ENCODE peak calls at places on chromosomes 4 and X, in eight cellular contexts. J is heart right ventricle, K is adrenal gland, Y is upper lobe of right lung, V is neural progenitor cell, S is DND-41, I is K562, F is Caco-2. P is an unnamed sample. For H3K4me1, the result is how much of the 10 kb centered on the place peaks cover.

GRCh38 chrX:109987884-109988283 is 15.0 kb upstream of the TMEM164 start:
- DNase-seq in V (no peak), J (peak), I (no peak), Y (no peak), F (no peak), K (no peak), S (no peak), P (no peak)

GRCh38 chr4:34720563-34720962 is 1523.8 kb downstream of the ARAP2 start:
- DNase-seq in K (no peak), S (no peak), V (peak), F (peak), J (no peak), Y (no peak), I (no peak), P (no peak)

GRCh38 chr4:168437192-168437938 is 42.9 kb downstream of the DDX60L start:
- DNase-seq in K (no peak), F (no peak), I (no peak), Y (no peak), S (no peak), V (no peak), J (no peak), P (no peak)

GRCh38 chr4:1204286-1204827 is 32.0 kb upstream of the SPON2 start:
- DNase-seq in S (peak), Y (peak), F (no peak), V (no peak), I (no peak), K (peak), J (no peak), P (peak)

GRCh38 chr4:139481465-139481864 is 27.5 kb downstream of the RAB33B start:
- DNase-seq in J (no peak), K (no peak), S (no peak), V (no peak), I (no peak), F (no peak), Y (no peak), P (no peak)

GRCh38 chrX:99348256-99348655 is 1061.8 kb downstream of the PCDH19 start:
- DNase-seq in V (no peak), S (no peak), F (no peak), Y (no peak), K (no peak), J (no peak), I (no peak), P (no peak)

GRCh38 chr4:15656038-15656470 is 897 bp upstream of the FBXL5 start:
- DNase-seq in Y (no peak), F (no peak), K (peak), S (no peak), J (peak), V (peak), I (no peak), P (no peak)

GRCh38 chrX:7647826-7648225 is 195.1 kb upstream of the VCX start:
- DNase-seq in S (no peak), V (peak), K (no peak), Y (no peak), F (no peak), J (no peak), I (no peak), P (no peak)

GRCh38 chrX:134925551-134925950 is 65.2 kb upstream of the SMIM10 start:
- DNase-seq in K (no peak), Y (no peak), F (no peak), V (no peak), J (no peak), I (no peak), S (no peak), P (no peak)

DNA sequence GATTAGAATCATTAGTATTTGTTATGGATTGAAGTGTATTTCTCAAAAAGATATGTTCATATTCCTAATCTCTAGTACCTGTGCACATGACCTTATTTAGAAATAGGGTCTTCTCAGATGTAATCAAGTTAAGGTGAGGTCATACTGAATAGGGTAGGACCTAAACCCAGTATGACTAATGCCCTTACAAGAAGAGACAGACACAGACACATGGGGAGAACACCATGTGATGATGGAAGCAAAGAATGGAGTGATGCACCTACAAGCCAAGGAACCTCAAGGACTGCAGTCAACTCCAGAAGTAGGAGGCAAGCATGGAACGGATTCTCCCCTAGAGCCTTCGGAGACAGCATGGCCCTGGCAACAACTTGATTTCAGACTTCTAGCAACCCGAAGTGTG is 31.4 kb downstream of the OTUD4 start:
- DNase-seq in J (no peak), V (no peak), Y (no peak), I (no peak), F (no peak), S (no peak), K (no peak), P (no peak)
- H3K4me1 ChIP-seq in J (under half), V (under half), Y (under half), I (under half), F (under half), S (under half), K (under half), P (under half)

GRCh38 chr4:7458477-7458876 is 23.7 kb upstream of the PSAPL1 start:
- DNase-seq in J (no peak), F (no peak), K (no peak), I (no peak), S (no peak), Y (no peak), V (no peak), P (no peak)
- H3K4me1 ChIP-seq in J (under half), F (under half), K (under half), I (under half), S (under half), Y (under half), V (under half), P (under half)

GRCh38 chr4:37762294-37763163 is 64.0 kb upstream of the PGM2 start:
- DNase-seq in S (peak), J (no peak), Y (no peak), V (peak), F (peak), I (no peak), K (no peak), P (no peak)
- H3K4me1 ChIP-seq in S (under half), J (under half), Y (under half), V (under half), F (under half), I (under half), K (under half), P (under half)

DNA sequence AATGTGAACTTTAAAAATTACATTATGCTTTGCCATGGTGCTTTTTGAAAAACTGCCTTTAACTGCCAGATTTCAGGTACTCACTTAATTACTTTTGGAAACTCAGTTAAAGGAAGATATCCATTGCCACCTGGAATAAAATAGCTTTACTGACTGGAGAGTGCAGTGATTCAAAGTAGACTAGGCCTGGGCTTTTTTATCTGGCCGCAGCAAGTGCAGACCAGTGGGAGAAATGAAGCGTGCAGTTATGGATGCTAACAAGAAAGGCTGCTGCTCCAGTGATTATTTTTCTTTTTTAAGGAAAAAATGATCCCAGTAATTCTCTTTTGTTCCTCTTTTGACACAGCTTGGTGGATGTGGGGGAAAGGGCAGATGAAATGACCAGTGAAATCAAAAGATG is 1.3 kb downstream of the SCARB2 start:
- DNase-seq in F (no peak), J (no peak), Y (no peak), S (no peak), K (no peak), V (no peak), I (no peak), P (no peak)
- H3K4me1 ChIP-seq in F (half or more), J (under half), Y (half or more), S (under half), K (half or more), V (under half), I (under half), P (half or more)

GRCh38 chr4:158168606-158169005 is 4.2 kb downstream of the GASK1B start:
- DNase-seq in K (no peak), F (no peak), J (no peak), I (no peak), V (no peak), Y (no peak), S (no peak), P (no peak)

GRCh38 chr4:158170691-158171455 is 2.0 kb downstream of the GASK1B start:
- DNase-seq in I (peak), V (no peak), J (peak), Y (peak), K (peak), S (no peak), F (peak), P (peak)

GRCh38 chr4:158171456-158171790 is 1.4 kb downstream of the GASK1B start:
- DNase-seq in I (no peak), K (no peak), Y (no peak), S (no peak), V (no peak), J (no peak), F (no peak), P (no peak)

GRCh38 chr4:158169931-158170690 is 2.7 kb downstream of the GASK1B start:
- DNase-seq in S (no peak), K (no peak), F (no peak), J (no peak), Y (no peak), I (no peak), V (no peak), P (no peak)

GRCh38 chr4:158169516-158169915 is 3.3 kb downstream of the GASK1B start:
- DNase-seq in S (no peak), J (no peak), F (no peak), V (no peak), Y (no peak), K (no peak), I (no peak), P (no peak)
- H3K4me1 ChIP-seq in S (under half), J (under half), F (under half), V (under half), Y (under half), K (half or more), I (under half), P (under half)

GRCh38 chr4:89284828-89285227 is 22.8 kb downstream of the GPRIN3 start:
- DNase-seq in K (no peak), V (no peak), S (no peak), I (peak), F (no peak), J (no peak), Y (no peak), P (no peak)
- H3K4me1 ChIP-seq in K (under half), V (under half), S (under half), I (under half), F (under half), J (under half), Y (under half), P (under half)

GRCh38 chrX:19865567-19866363 is 21.6 kb downstream of the SH3KBP1 start:
- DNase-seq in I (no peak), V (no peak), K (no peak), J (peak), F (no peak), S (peak), Y (no peak), P (no peak)
- H3K4me1 ChIP-seq in I (under half), V (under half), K (under half), J (under half), F (under half), S (half or more), Y (under half), P (under half)

GRCh38 chrX:45110494-45110893 is 90.2 kb downstream of the DIPK2B start:
- DNase-seq in Y (no peak), I (no peak), V (no peak), K (no peak), S (no peak), F (no peak), J (no peak), P (no peak)
- H3K4me1 ChIP-seq in Y (under half), I (under half), V (under half), K (under half), S (under half), F (under half), J (under half), P (under half)

GRCh38 chrX:153981231-153981630 is 8.7 kb downstream of the TMEM187 start:
- DNase-seq in K (no peak), Y (no peak), J (no peak), F (no peak), I (no peak), S (no peak), V (no peak), P (no peak)

GRCh38 chrX:153984351-153985178 is 12.0 kb downstream of the TMEM187 start:
- DNase-seq in S (peak), I (no peak), F (no peak), Y (no peak), V (no peak), K (no peak), J (no peak), P (no peak)

GRCh38 chrX:153983321-153983729 is 10.8 kb downstream of the TMEM187 start:
- DNase-seq in S (no peak), J (no peak), K (no peak), Y (no peak), F (no peak), V (no peak), I (no peak), P (no peak)

GRCh38 chrX:153981771-153982533 is 9.4 kb downstream of the TMEM187 start:
- DNase-seq in V (no peak), J (no peak), K (peak), I (no peak), Y (peak), S (peak), F (no peak), P (peak)
- H3K4me1 ChIP-seq in V (under half), J (under half), K (under half), I (under half), Y (under half), S (under half), F (under half), P (under half)

P was measured in transverse colon.